ENCODE peak calls at places on chromosomes 12 and 14, in eight cellular contexts. V is NCI-H1436; T is CD8-positive, alpha-beta T cell; J is HT-29; L is left cardiac atrium; E is AG04450; H is germinal center; I is D341Med. N is an unnamed sample.

GRCh38 chr12:27244680-27245005 is 557 bp downstream of the STK38L start:
- DNase-seq in H (no peak), L (no peak), J (peak; percentile 63), I (no peak), T (no peak), V (no peak), E (no peak), N (no peak)

GRCh38 chr14:68295316-68295816 is 475.8 kb downstream of the RAD51B start:
- DNase-seq in T (no peak), E (no peak), I (no peak), V (no peak), H (no peak), J (no peak), L (peak; percentile 25), N (no peak)

GRCh38 chr12:22899184-22899583 is 274.2 kb downstream of the ETNK1 start:
- DNase-seq in J (no peak), E (no peak), I (no peak), H (no peak), V (no peak), L (no peak), T (no peak), N (no peak)

GRCh38 chr14:32805979-32806378 is 132.7 kb upstream of the NPAS3 start:
- DNase-seq in T (no peak), V (no peak), L (no peak), J (no peak), H (no peak), E (no peak), I (no peak), N (no peak)

GRCh38 chr14:54935100-54935499 is 32.5 kb upstream of the GCH1 start:
- DNase-seq in E (no peak), L (no peak), H (no peak), V (no peak), T (no peak), J (no peak), I (no peak), N (no peak)

GRCh38 chr12:83823386-83824045 is 1089.1 kb downstream of the SLC6A15 start:
- DNase-seq in E (no peak), T (no peak), V (no peak), L (no peak), J (peak; percentile 76), H (no peak), I (peak; percentile 76), N (peak; percentile 39)

GRCh38 chr12:820336-820735 is 68.0 kb downstream of the WNK1 start:
- DNase-seq in V (no peak), T (no peak), L (no peak), I (no peak), E (no peak), J (no peak), H (no peak), N (no peak)

GRCh38 chr14:87252103-87252502 is 740.9 kb downstream of the GALC start:
- DNase-seq in L (no peak), V (no peak), H (no peak), J (no peak), T (no peak), E (no peak), I (no peak), N (no peak)

GRCh38 chr14:31834616-31835015 is 242.5 kb upstream of the ARHGAP5 start:
- DNase-seq in I (no peak), V (no peak), L (no peak), H (no peak), E (no peak), T (no peak), J (peak; percentile 38), N (no peak)

GRCh38 chr12:54214553-54215374 is 26.0 kb upstream of the SMUG1 start:
- DNase-seq in V (peak; percentile 93), L (peak; percentile 92), H (peak; percentile 92), T (peak; percentile 82), I (peak; percentile 94), E (peak; percentile 60), J (peak; percentile 90), N (peak; percentile 92)

GRCh38 chr14:88142990-88143389 is 138.1 kb downstream of the GPR65 start:
- DNase-seq in T (no peak), E (no peak), V (no peak), L (no peak), I (no peak), H (no peak), J (no peak), N (no peak)

GRCh38 chr14:93317836-93318807 is 14.7 kb downstream of the BTBD7 start:
- DNase-seq in T (no peak), V (no peak), E (no peak), L (no peak), I (no peak), J (no peak), H (no peak), N (no peak)

GRCh38 chr14:55316528-55316927 is 45.3 kb downstream of the FBXO34 start:
- DNase-seq in J (peak; percentile 42), V (no peak), L (no peak), E (no peak), H (no peak), T (no peak), I (no peak), N (no peak)

GRCh38 chr12:24759155-24759554 is 189.7 kb downstream of the BCAT1 start:
- DNase-seq in E (no peak), J (no peak), I (no peak), T (no peak), V (no peak), L (no peak), H (no peak), N (no peak)

GRCh38 chr14:52349731-52350130 is 35.6 kb downstream of the PTGER2 start:
- DNase-seq in E (no peak), J (no peak), I (no peak), L (no peak), H (no peak), T (no peak), V (no peak), N (no peak)

GRCh38 chr12:54442071-54442470 is 23.0 kb upstream of the ITGA5 start:
- DNase-seq in J (no peak), E (no peak), T (no peak), I (no peak), L (no peak), V (no peak), H (no peak), N (no peak)